ENCODE peak calls at places on chromosomes 12 and 14, in six cellular contexts. U, R, Y, X, I and V are unnamed samples.

GRCh38 chr14:80615831-80616230 is 325.7 kb downstream of the CEP128 start:
- DNase-seq in R (no peak), U (no peak), Y (no peak), I (no peak), X (no peak), V (no peak)

GRCh38 chr12:112555621-112556233 is 137.0 kb downstream of the PTPN11 start:
- DNase-seq in I (no peak), R (no peak), Y (no peak), X (no peak), U (no peak), V (no peak)

GRCh38 chr12:89393551-89394121 is 41.3 kb upstream of the DUSP6 start:
- DNase-seq in I (no peak), R (no peak), X (no peak), Y (no peak), U (no peak), V (no peak)

GRCh38 chr12:66379613-66380012 is 77.3 kb downstream of the HELB start:
- DNase-seq in I (no peak), R (no peak), Y (no peak), U (no peak), X (no peak), V (no peak)

GRCh38 chr14:90253826-90254225 is 2.5 kb upstream of the PSMC1 start:
- DNase-seq in R (no peak), I (no peak), X (no peak), Y (no peak), U (no peak), V (no peak)

GRCh38 chr12:93785262-93786010 is 108.3 kb downstream of the CRADD start:
- DNase-seq in R (peak), I (no peak), U (peak), Y (no peak), X (no peak), V (no peak)

GRCh38 chr12:104624529-104624928 is 167.8 kb downstream of the CHST11 start:
- DNase-seq in I (no peak), U (no peak), R (no peak), Y (no peak), X (no peak), V (no peak)

GRCh38 chr14:100741956-100742355 is 15.3 kb downstream of the DLK1 start:
- DNase-seq in I (no peak), R (no peak), X (no peak), Y (no peak), U (no peak), V (no peak)

GRCh38 chr14:93493054-93493453 is 62.3 kb downstream of the UNC79 start:
- DNase-seq in U (no peak), X (no peak), R (no peak), I (no peak), Y (no peak), V (no peak)

GRCh38 chr12:63308701-63309100 is 157.7 kb upstream of the AVPR1A start:
- DNase-seq in I (no peak), R (no peak), X (no peak), Y (no peak), U (no peak), V (no peak)